ENCODE peak calls at places on chromosomes 1 and 21, in four cellular contexts. L is Panc1, V is left lung, T is heart left ventricle. K is an unnamed sample.

GRCh38 chr1:205675247-205675646 is 5.1 kb downstream of the SLC45A3 start:
- DNase-seq in V (no peak), T (no peak), L (no peak), K (no peak)

GRCh38 chr21:17045214-17045835 is 467.5 kb upstream of the CXADR start:
- DNase-seq in L (no peak), V (no peak), T (no peak), K (no peak)

GRCh38 chr1:176884286-176884685 is 280.2 kb downstream of the ASTN1 start:
- DNase-seq in V (no peak), T (no peak), L (no peak), K (no peak)

GRCh38 chr1:221576268-221576667 is 165.6 kb downstream of the DUSP10 start:
- DNase-seq in T (no peak), V (no peak), L (no peak), K (no peak)

GRCh38 chr1:47219590-47220220 is 12.3 kb downstream of the TAL1 start:
- DNase-seq in T (no peak), L (no peak), V (no peak), K (no peak)

GRCh38 chr1:157110003-157110402 is 10.4 kb upstream of the ETV3L start:
- DNase-seq in L (no peak), V (no peak), T (no peak), K (no peak)

GRCh38 chr21:14356771-14357170 is 26.2 kb downstream of the HSPA13 start:
- DNase-seq in T (no peak), V (no peak), L (no peak), K (no peak)

GRCh38 chr1:11335417-11336070 is 62.5 kb downstream of the UBIAD1 start:
- DNase-seq in L (no peak), V (no peak), T (no peak), K (no peak)

GRCh38 chr1:32770741-32771548 is 46.2 kb downstream of the YARS1 start:
- DNase-seq in T (no peak), V (no peak), L (no peak), K (no peak)

GRCh38 chr21:28485301-28486022 is 507.2 kb downstream of the LTN1 start:
- DNase-seq in T (no peak), V (no peak), L (no peak), K (no peak)

GRCh38 chr21:45824546-45825208 is 156.9 kb upstream of the COL6A1 start:
- DNase-seq in L (no peak), V (no peak), T (no peak), K (no peak)

GRCh38 chr21:42515708-42516502 is 2.3 kb downstream of the SLC37A1 start:
- DNase-seq in V (no peak), T (no peak), L (no peak), K (no peak)

GRCh38 chr1:27364696-27365371 is 1.9 kb downstream of the MAP3K6 start:
- DNase-seq in L (no peak), V (no peak), T (no peak), K (no peak)

GRCh38 chr1:27365372-27366112 is 1.2 kb downstream of the MAP3K6 start:
- DNase-seq in T (peak; percentile 91), V (peak; percentile 94), L (peak; percentile 87), K (peak; percentile 92)

GRCh38 chr1:27366113-27366410 is 699 bp downstream of the MAP3K6 start:
- DNase-seq in T (peak; percentile 93), L (no peak), V (peak; percentile 96), K (peak; percentile 73)

GRCh38 chr1:27367160-27367650 is 444 bp upstream of the MAP3K6 start:
- DNase-seq in V (no peak), T (no peak), L (no peak), K (no peak)

GRCh38 chr1:27366411-27367159 is at the start of gene MAP3K6:
- DNase-seq in L (no peak), T (peak; percentile 89), V (peak; percentile 95), K (peak; percentile 89)
- TF ChIP-seq CTCF in L (peak; percentile 93), T (peak; percentile 23), V (peak; percentile 9), K (no peak)

GRCh38 chr1:22118291-22118992 is 24.5 kb downstream of the WNT4 start:
- DNase-seq in L (no peak), T (no peak), V (peak; percentile 35), K (no peak)

GRCh38 chr1:22121421-22121911 is 21.4 kb downstream of the WNT4 start:
- DNase-seq in V (peak; percentile 71), L (no peak), T (no peak), K (no peak)

GRCh38 chr1:22117851-22118250 is 25.0 kb downstream of the WNT4 start:
- DNase-seq in T (no peak), L (no peak), V (no peak), K (no peak)

GRCh38 chr1:22120469-22120790 is 22.5 kb downstream of the WNT4 start:
- DNase-seq in L (no peak), V (no peak), T (no peak), K (no peak)

GRCh38 chr1:22119626-22120468 is 23.1 kb downstream of the WNT4 start:
- DNase-seq in V (peak; percentile 78), L (no peak), T (no peak), K (no peak)
- TF ChIP-seq CTCF in V (no peak), L (no peak), T (no peak), K (no peak)

DNA sequence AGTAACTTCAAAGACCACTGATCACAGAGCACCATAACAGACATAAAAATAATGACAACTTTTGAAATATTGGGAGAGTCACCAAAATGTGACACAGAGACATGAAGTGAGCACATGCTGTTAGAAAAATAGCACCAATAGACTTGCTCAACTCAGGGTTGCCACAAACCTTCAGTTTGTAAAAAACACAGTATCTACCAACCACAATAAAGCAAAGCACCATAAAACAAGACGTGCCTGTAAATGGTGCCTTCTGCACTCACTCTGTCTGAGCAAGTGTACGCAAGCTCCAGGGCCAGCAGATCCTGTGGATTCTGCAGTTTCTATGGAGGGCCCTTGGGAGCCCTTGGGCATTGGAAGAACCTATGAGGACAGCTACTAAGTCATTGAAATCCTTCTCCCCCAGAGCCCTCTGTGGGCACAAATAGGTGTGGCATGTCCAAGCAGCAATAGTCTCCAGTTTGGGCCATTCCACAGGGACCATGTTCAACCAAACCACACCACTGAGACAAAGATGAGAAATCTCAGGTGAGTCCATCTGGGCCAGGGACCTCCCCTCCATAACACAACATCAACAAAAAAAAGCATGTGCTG is 116.9 kb upstream of the RAB4A start:
- DNase-seq in T (no peak), L (no peak), V (no peak), K (no peak)
- TF ChIP-seq CTCF in T (no peak), L (no peak), V (no peak), K (no peak)

DNA sequence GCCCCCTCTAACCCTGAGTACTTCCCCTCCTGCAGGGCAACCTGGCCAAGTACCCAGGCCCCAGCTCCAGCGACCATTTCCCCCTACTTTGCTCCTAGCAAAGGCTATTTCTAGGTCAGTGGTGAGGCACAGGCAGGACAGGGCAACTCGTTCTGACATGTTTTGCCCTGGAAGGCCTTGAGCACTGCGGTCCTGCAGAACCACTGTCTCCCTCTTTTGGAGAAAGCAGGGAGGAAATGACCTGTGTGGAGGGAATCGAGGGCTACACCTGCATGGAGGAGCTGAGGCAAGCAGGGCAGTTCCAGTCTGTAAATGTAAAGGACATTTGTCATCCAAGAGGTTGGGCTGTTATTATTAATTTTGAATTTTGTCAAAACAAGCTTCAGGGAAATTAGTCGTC is 99.1 kb downstream of the PPIAL4G start:
- DNase-seq in L (no peak), T (no peak), V (no peak), K (no peak)
- TF ChIP-seq CTCF in L (no peak), T (no peak), V (no peak), K (no peak)